ENCODE peak calls at places on chromosomes 2 and 18, in four cellular contexts. N is IMR-90, S is A549, P is K562. G is an unnamed sample.

GRCh38 chr18:34352385-34353163 is 127.9 kb upstream of the NOL4 start:
- DNase-seq in P (no peak), N (no peak), S (no peak), G (no peak)

GRCh38 chr2:217616936-217617335 is 385.9 kb downstream of the TNS1 start:
- DNase-seq in N (peak), S (no peak), P (no peak), G (no peak)

GRCh38 chr18:42619771-42620170 is 495.7 kb downstream of the RIT2 start:
- DNase-seq in P (no peak), N (no peak), S (no peak), G (no peak)

GRCh38 chr2:155141418-155141817 is 442.9 kb downstream of the KCNJ3 start:
- DNase-seq in N (no peak), S (no peak), P (no peak), G (no peak)

GRCh38 chr2:100119235-100119634 is 23.2 kb downstream of the AFF3 start:
- DNase-seq in P (no peak), N (no peak), S (no peak), G (no peak)

GRCh38 chr18:63736856-63737255 is 34.1 kb downstream of the SERPINB11 start:
- DNase-seq in N (peak), S (peak), P (no peak), G (no peak)

GRCh38 chr2:55843096-55843991 is 80.2 kb downstream of the EFEMP1 start:
- DNase-seq in S (peak), P (no peak), N (peak), G (no peak)

GRCh38 chr2:45849491-45850283 is 198.2 kb downstream of the PRKCE start:
- DNase-seq in P (no peak), N (peak), S (no peak), G (no peak)

GRCh38 chr2:160306985-160307384 is 106.9 kb upstream of the ITGB6 start:
- DNase-seq in P (no peak), N (peak), S (no peak), G (no peak)

GRCh38 chr2:88055049-88055435 is 541 bp downstream of the KRCC1 start:
- DNase-seq in P (peak), N (peak), S (peak), G (no peak)

GRCh38 chr2:126921066-126921465 is 22.4 kb downstream of the TEX51 start:
- DNase-seq in P (no peak), S (no peak), N (no peak), G (no peak)

GRCh38 chr2:118639371-118639770 is 208.1 kb downstream of the EN1 start:
- DNase-seq in N (no peak), S (no peak), P (no peak), G (no peak)

GRCh38 chr18:61893971-61894750 is 1.4 kb upstream of the RNF152 start:
- DNase-seq in S (peak), N (peak), P (peak), G (peak)

GRCh38 chr18:65786400-65786948 is 35.7 kb downstream of the CDH7 start:
- DNase-seq in N (no peak), S (no peak), P (no peak), G (no peak)

GRCh38 chr2:167196461-167197252 is 308.4 kb downstream of the XIRP2 start:
- DNase-seq in S (no peak), N (peak), P (no peak), G (no peak)

GRCh38 chr2:188292446-188293239 is 969 bp downstream of the GULP1 start:
- DNase-seq in N (peak), P (peak), S (peak), G (no peak)

GRCh38 chr2:222653280-222653679 is 2.6 kb downstream of the FARSB start:
- DNase-seq in P (no peak), S (no peak), N (no peak), G (no peak)

GRCh38 chr2:173401716-173402326 is 47.1 kb downstream of the CDCA7 start:
- DNase-seq in P (no peak), N (peak), S (no peak), G (no peak)

GRCh38 chr18:36088256-36088655 is 20.9 kb upstream of the RPRD1A start:
- DNase-seq in P (no peak), N (no peak), S (no peak), G (no peak)

GRCh38 chr18:80193701-80194100 is 53.6 kb downstream of the PARD6G start:
- DNase-seq in S (no peak), P (no peak), N (no peak), G (peak)

GRCh38 chr2:64609229-64609994 is 44.3 kb downstream of the SERTAD2 start:
- DNase-seq in N (peak), S (peak), P (peak), G (no peak)

GRCh38 chr2:184597996-184598312 is 375 bp upstream of the ZNF804A start:
- DNase-seq in N (peak), P (no peak), S (no peak), G (no peak)

GRCh38 chr2:1809726-1810125 is 65.4 kb upstream of the PXDN start:
- DNase-seq in S (no peak), P (no peak), N (no peak), G (no peak)

GRCh38 chr2:61011649-61012048 is 5.9 kb upstream of the PEX13 start:
- DNase-seq in S (no peak), N (peak), P (no peak), G (no peak)

GRCh38 chr2:231479455-231479854 is 15.2 kb upstream of the NCL start:
- DNase-seq in P (no peak), N (no peak), S (no peak), G (no peak)

GRCh38 chr2:192011196-192011595 is 164.3 kb upstream of the CAVIN2 start:
- DNase-seq in P (no peak), N (peak), S (no peak), G (no peak)

GRCh38 chr2:85445316-85446295 is 27.1 kb downstream of the SH2D6 start:
- DNase-seq in S (peak), N (peak), P (no peak), G (no peak)

GRCh38 chr2:224142397-224143312 is 103.6 kb upstream of the SERPINE2 start:
- DNase-seq in N (peak), P (no peak), S (peak), G (no peak)

GRCh38 chr2:174120346-174120745 is 128.0 kb downstream of the OLA1 start:
- DNase-seq in N (peak), P (no peak), S (peak), G (no peak)

GRCh38 chr2:238138331-238139102 is at the start of gene KLHL30:
- DNase-seq in N (no peak), P (peak), S (no peak), G (no peak)

GRCh38 chr2:238139141-238139840 is 823 bp downstream of the KLHL30 start:
- DNase-seq in P (peak), N (no peak), S (no peak), G (peak)

GRCh38 chr2:238135601-238136150 is 2.8 kb upstream of the KLHL30 start:
- DNase-seq in P (no peak), S (no peak), N (no peak), G (no peak)

GRCh38 chr2:238137885-238138284 is 583 bp upstream of the KLHL30 start:
- DNase-seq in N (no peak), P (no peak), S (no peak), G (no peak)

GRCh38 chr2:238136820-238137537 is 1.5 kb upstream of the KLHL30 start:
- DNase-seq in N (peak), S (peak), P (no peak), G (no peak)
- TF ChIP-seq MAFK in N (no peak), S (no peak), P (no peak), G (no peak)

GRCh38 chr2:68253211-68254068 is 1.1 kb upstream of the PPP3R1 start:
- DNase-seq in S (peak), P (peak), N (peak), G (no peak)
- TF ChIP-seq MAFK in S (no peak), P (no peak), N (no peak), G (no peak)

GRCh38 chr2:137228566-137228965 is 463.2 kb downstream of the THSD7B start:
- DNase-seq in S (peak), P (no peak), N (no peak), G (no peak)
- TF ChIP-seq MAFK in S (no peak), P (no peak), N (no peak), G (no peak)

GRCh38 chr2:7392076-7392787 is 475.0 kb downstream of the RNF144A start:
- DNase-seq in S (no peak), P (peak), N (no peak), G (no peak)
- TF ChIP-seq MAFK in S (no peak), P (no peak), N (no peak), G (no peak)

DNA sequence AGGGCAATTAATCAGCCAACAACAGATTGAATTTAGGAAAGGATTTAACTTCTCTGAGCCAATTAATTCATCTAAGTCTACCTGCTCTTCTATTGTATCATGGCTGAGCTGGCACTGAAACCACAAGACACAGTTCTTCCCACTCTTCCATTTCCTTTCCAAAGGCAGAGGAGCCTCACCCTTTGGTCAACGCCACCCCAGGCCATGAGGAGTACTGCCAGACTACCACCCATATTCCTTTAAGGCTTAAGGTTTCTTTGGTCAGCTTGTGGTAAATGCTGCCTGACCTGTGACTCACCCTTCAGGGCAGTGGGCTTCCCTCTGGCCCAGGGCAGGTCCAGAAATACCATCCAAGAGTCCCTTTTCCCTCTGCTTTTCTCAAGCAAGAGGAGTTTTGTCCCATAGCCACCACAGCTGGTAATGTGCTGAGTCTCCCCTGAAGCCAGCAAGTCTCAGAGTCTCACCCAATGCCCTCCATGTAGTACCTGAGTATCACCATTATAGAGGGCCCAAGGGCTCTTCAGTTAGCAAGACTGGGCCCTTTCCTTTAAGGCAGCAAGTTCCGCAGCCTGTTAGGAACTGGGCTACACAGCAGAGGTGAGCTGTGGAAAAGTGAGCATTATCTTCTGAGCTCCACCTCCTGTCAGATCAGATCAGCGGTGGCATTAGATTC is 900.5 kb upstream of the CRIM1 start:
- DNase-seq in S (peak), N (no peak), P (no peak), G (peak)
- TF ChIP-seq MAFK in S (no peak), N (no peak), P (no peak), G (no peak)

GRCh38 chr2:97659256-97660043 is 4.4 kb downstream of the ACTR1B start:
- DNase-seq in P (no peak), S (no peak), N (no peak), G (no peak)
- TF ChIP-seq MAFK in P (no peak), S (no peak), N (no peak), G (no peak)

DNA sequence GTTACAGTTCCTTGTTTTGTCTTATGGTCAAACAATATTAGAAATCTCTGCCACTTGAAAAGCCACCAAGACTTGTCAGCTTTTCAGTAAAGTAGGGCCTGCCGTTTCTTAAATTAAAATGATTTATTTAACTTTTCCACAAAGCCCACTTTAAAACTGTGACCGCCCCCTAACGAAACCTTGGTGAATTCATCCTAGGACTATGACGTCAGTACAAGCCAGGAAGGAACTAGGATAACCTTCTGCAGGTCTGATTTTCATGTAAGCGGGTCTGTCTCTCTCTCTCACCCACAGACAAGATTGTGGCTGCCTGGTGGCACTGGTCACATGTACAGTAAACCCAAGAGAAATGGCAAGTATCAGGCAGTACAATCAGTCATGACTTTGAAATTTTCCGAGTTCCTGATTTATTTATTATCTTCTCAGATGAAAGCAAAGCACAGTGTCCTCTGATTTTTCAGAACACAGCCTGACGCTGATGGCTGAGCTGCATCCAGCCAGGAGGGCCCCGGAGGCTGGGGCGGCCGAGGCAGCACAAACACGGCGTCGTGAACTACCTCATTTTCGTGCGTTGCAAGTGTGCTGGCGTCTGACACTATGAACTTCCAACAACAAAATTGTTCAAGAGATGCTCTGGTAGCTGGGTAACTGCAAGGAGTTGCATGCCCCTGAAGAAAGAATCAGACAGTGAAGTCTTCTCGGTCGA is 18.9 kb downstream of the SALL3 start:
- DNase-seq in S (no peak), N (no peak), P (peak), G (no peak)
- TF ChIP-seq MAFK in S (no peak), N (no peak), P (no peak), G (no peak)

G was measured in H1.